ENCODE peak calls at places on chromosomes 4 and X, in seven cellular contexts. Q is A549, F is H1, C is colonic mucosa, G is OCI-LY7, Z is hepatocyte, M is right lobe of liver. V is an unnamed sample. For H3K9me3, the result is how much of the 10 kb centered on the place peaks cover.

GRCh38 chrX:73214366-73215094 is at the start of gene NAP1L2:
- DNase-seq in C (peak), G (no peak), Z (peak), M (peak), Q (peak), F (peak), V (no peak)

GRCh38 chr4:98996056-98996941 is 778 bp downstream of the METAP1 start:
- DNase-seq in F (no peak), M (no peak), Q (peak), C (peak), G (peak), Z (peak), V (no peak)

GRCh38 chr4:133151681-133152329 is 2.7 kb downstream of the PCDH10 start:
- DNase-seq in F (no peak), Z (peak), M (no peak), G (no peak), C (no peak), Q (no peak), V (no peak)

GRCh38 chr4:69224891-69225290 is 10.3 kb upstream of the UGT2B11 start:
- DNase-seq in F (no peak), C (no peak), M (no peak), Q (no peak), Z (no peak), G (no peak), V (no peak)

GRCh38 chr4:18536420-18536819 is 514.9 kb upstream of the LCORL start:
- DNase-seq in G (no peak), Q (no peak), F (no peak), M (no peak), Z (no peak), C (no peak), V (no peak)

GRCh38 chr4:108417923-108418322 is 202.5 kb upstream of the RPL34 start:
- DNase-seq in M (no peak), F (no peak), Q (no peak), Z (no peak), G (no peak), C (no peak), V (no peak)

GRCh38 chrX:116417214-116417613 is 19.2 kb upstream of the SLC6A14 start:
- DNase-seq in C (no peak), Z (peak), G (no peak), Q (no peak), F (no peak), M (no peak), V (no peak)

GRCh38 chr4:48012819-48013218 is 3.7 kb downstream of the CNGA1 start:
- DNase-seq in M (no peak), Q (no peak), C (no peak), G (no peak), Z (no peak), F (no peak), V (no peak)

GRCh38 chrX:152798945-152799344 is 29.5 kb upstream of the MAGEA6 start:
- DNase-seq in Q (no peak), C (no peak), Z (no peak), G (no peak), M (no peak), F (no peak), V (no peak)

GRCh38 chr4:138178566-138178965 is 63.6 kb downstream of the SLC7A11 start:
- DNase-seq in F (no peak), G (no peak), Q (no peak), Z (no peak), M (no peak), C (no peak), V (no peak)

DNA sequence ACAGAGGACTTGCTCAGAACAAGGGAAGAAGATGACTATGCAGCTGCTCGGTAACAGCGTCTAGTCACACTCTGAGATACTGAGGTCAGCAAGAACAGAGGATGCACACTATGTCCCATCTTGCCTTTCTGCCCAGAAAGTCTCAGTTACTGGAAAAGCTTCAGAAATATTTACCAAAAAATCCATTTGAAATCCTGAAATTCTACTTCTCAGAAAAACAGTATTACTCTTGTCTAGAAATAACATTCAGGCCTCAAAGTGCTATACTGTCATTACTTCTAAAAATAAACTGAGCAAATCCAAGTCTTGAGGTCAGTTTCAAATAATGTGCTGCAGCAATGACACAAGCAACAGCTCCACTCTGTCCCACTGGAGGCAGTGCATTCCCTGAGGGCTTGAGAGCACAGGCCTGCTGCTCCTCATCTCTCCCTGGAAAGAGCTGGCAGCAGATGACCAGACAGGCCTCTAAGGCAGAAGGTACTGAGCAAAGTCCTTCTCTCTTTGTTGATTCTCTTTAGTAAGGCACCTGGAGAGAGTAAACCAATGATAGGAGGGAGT is 76.9 kb downstream of the CAMK2D start:
- DNase-seq in Z (peak), F (no peak), M (peak), Q (peak), G (peak), C (peak), V (no peak)
- TF ChIP-seq CTCF in Z (peak), F (peak), M (peak), Q (no peak), G (peak), C (no peak), V (no peak)

GRCh38 chrX:9257718-9258117 is 207.1 kb upstream of the TBL1X start:
- DNase-seq in G (no peak), M (no peak), Z (no peak), F (no peak), Q (no peak), C (no peak), V (no peak)

GRCh38 chrX:9253211-9253610 is 211.6 kb upstream of the TBL1X start:
- DNase-seq in Q (no peak), Z (no peak), F (no peak), G (no peak), C (no peak), M (no peak), V (no peak)

GRCh38 chrX:9260603-9261002 is 204.3 kb upstream of the TBL1X start:
- DNase-seq in G (no peak), F (no peak), M (no peak), C (no peak), Q (no peak), Z (no peak), V (no peak)

GRCh38 chrX:9258346-9259104 is 206.3 kb upstream of the TBL1X start:
- DNase-seq in Q (no peak), F (no peak), C (no peak), G (no peak), Z (no peak), M (no peak), V (no peak)
- H3K9me3 ChIP-seq in Q (under half), F (under half), C (under half), G (under half), Z (under half), M (under half), V (under half)

DNA sequence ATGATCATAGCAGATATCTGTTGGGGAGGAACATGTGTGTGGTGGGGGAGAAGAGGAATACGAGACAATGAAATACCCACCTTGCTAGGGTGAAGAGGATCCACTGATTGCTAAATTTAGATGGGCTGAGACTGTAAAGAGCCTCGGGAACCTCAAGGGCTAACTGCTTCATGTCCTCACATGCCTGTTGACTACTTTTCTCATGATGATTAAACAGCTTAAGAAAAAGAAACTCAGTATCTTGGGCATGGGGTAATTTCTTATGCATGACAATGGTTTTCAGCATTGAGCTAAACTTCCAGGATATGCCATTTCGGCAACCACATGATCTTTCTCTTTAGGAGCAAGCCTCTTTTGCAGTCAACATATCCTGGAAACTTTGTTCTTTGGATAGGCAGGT is 3.9 kb upstream of the LNX1 start:
- DNase-seq in C (no peak), F (no peak), Q (no peak), M (no peak), G (no peak), Z (no peak), V (no peak)
- H3K27ac ChIP-seq in C (no peak), F (no peak), Q (no peak), M (no peak), G (no peak), Z (no peak), V (peak)

GRCh38 chr4:113355550-113356371 is 306.3 kb downstream of the ANK2 start:
- DNase-seq in F (no peak), Q (no peak), C (no peak), G (no peak), M (no peak), Z (peak), V (no peak)
- TF ChIP-seq CTCF in F (no peak), Q (no peak), C (no peak), G (no peak), M (no peak), Z (no peak), V (no peak)

GRCh38 chr4:58435871-58436270 is 1325.7 kb upstream of the IGFBP7 start:
- DNase-seq in F (no peak), Q (no peak), Z (no peak), G (no peak), M (no peak), C (no peak), V (no peak)
- H3K9me3 ChIP-seq in F (under half), Q (under half), Z (under half), G (under half), M (under half), C (under half), V (under half)

DNA sequence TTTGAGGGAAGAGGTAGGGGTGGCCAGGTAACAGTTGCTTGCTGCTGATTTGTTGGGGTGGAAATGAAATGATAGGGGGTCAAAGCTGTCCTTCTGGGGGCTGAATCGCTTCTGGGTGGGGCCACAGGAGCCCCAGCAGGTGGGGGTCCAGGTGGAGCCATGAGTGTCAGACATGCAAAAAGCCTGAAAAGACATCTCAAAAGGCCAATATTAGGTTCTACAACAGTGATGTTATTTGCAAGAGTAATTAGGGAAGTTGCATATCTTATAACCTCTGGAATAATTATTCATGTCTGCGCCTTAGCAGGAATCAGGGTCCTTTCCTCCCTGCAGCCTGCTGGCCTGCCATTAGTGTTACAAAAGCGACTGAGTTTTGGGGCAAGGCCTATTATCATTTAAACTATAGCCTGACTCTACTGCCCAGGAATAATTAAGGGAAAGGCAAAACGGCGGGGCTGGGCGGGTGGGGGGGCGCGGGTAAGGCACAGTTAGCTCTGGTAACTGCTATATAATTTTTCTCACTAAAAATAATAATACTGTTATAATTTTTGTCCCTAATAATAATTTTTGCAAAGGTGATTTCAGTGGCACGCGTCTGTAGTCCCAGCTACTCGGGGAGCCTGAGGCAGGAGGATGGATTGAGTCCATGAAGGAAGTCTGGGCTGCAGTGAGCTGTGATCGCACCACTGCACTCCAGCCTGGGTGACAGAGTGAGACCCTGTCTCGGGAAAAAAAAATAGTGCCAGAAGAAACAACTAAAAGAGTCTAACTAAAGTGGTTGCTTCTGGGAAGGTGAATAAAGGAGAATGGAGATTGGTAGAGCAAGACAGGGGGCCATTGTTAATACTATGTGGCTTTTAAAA is 145.7 kb downstream of the MAGEB17 start:
- DNase-seq in Z (no peak), Q (no peak), C (no peak), M (no peak), G (no peak), F (peak), V (no peak)
- H3K27ac ChIP-seq in Z (no peak), Q (no peak), C (no peak), M (no peak), G (no peak), F (no peak), V (no peak)

DNA sequence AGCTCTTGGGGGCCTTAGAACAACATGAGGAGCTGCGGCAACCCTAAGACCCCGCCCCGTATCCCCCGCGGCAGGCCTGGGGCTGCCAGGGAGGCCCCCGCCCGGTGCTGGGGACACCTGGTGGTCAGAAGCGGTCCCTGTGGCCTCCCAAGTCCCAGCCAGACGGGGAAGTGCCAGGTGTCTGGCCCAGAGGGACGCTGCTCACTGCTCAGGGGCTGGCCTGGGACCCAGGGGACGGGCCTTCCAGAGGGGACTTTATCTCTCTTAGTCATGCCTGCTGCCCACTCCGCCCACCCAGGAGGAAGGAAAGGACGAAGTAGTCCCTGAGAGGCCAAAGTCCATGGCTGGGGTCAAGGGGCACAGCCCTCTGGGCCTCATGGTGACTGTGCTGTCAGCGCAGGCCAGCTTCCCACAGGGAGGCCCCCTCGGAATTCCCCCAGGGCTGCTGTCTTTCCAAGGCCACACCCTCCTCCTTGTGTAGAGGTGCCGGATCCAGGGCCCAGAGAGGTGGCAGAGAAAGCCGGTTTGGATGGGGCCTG is 31.0 kb upstream of the HTRA3 start:
- DNase-seq in Z (peak), C (no peak), Q (peak), M (no peak), F (no peak), G (peak), V (no peak)
- TF ChIP-seq CTCF in Z (peak), C (no peak), Q (peak), M (peak), F (peak), G (peak), V (peak)

DNA sequence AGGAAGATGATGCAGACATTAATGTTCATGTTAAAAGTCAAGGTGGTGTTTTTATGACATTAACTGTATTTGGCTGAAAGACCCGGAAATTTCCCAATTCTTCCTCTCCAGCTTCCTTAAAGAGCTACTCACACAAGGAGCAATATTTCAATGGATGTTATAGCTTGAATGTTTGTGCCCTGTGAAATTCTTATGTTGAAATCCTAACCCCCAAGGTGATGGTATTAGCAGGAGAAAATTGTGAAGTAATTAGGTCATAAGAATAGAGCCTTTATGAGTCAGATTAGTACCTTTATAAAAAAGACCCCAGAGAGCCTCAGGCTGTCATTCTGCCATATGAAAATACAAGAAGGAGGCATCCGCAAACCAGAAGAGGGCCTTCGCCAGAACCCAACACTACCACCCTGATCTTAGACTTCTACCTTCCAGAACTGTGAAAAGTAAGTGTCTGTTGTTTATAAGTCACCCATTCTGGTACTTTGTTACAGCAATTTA is 3.6 kb downstream of the TLR1 start:
- DNase-seq in Z (no peak), G (no peak), Q (no peak), M (no peak), F (no peak), C (no peak), V (no peak)
- H3K9me3 ChIP-seq in Z (under half), G (under half), Q (under half), M (under half), F (under half), C (under half), V (under half)

V was measured in RWPE2.